ENCODE peak calls at places on chromosomes 12 and 14, in ten cellular contexts. I, Y, W, J, M, O, N, E, F and B are unnamed samples.

GRCh38 chr12:43271659-43272058 is 280.3 kb downstream of the ADAMTS20 start:
- DNase-seq in M (no peak), W (no peak), I (no peak), O (no peak), J (no peak), E (no peak), F (no peak), N (peak), Y (no peak), B (no peak)

GRCh38 chr14:50804181-50804721 is 26.7 kb downstream of the NIN start:
- DNase-seq in W (no peak), J (no peak), O (no peak), N (no peak), I (no peak), M (no peak), F (peak), Y (peak), E (no peak), B (peak)

GRCh38 chr12:89417246-89417977 is 65.1 kb upstream of the DUSP6 start:
- DNase-seq in F (peak), E (no peak), O (no peak), I (no peak), J (no peak), M (peak), N (peak), Y (peak), W (no peak), B (peak)

GRCh38 chr12:68428724-68429580 is 96.8 kb upstream of the MDM1 start:
- DNase-seq in O (no peak), Y (peak), M (no peak), W (no peak), E (no peak), N (no peak), I (no peak), F (peak), J (no peak), B (peak)

GRCh38 chr12:96239711-96240234 is 45.6 kb downstream of the ELK3 start:
- DNase-seq in E (no peak), O (no peak), J (peak), F (no peak), I (no peak), N (no peak), Y (peak), M (no peak), W (no peak), B (peak)

GRCh38 chr12:131831021-131831571 is 2.9 kb downstream of the MMP17 start:
- DNase-seq in W (no peak), E (no peak), J (no peak), F (peak), M (no peak), I (no peak), O (no peak), Y (no peak), N (peak), B (peak)

GRCh38 chr12:109558374-109559199 is 14.7 kb downstream of the MMAB start:
- DNase-seq in N (no peak), F (no peak), W (no peak), J (no peak), I (no peak), M (no peak), Y (no peak), O (no peak), E (no peak), B (no peak)

GRCh38 chr12:62291888-62292760 is 31.9 kb downstream of the USP15 start:
- DNase-seq in M (peak), F (peak), J (no peak), N (peak), O (no peak), I (no peak), W (no peak), E (peak), Y (no peak), B (peak)

GRCh38 chr14:42140001-42140400 is 533.3 kb downstream of the LRFN5 start:
- DNase-seq in M (no peak), O (no peak), Y (peak), E (no peak), W (no peak), I (no peak), F (peak), J (no peak), N (peak), B (peak)

GRCh38 chr12:16165506-16165905 is 112.0 kb downstream of the SLC15A5 start:
- DNase-seq in O (peak), Y (peak), W (peak), F (peak), E (no peak), N (peak), J (peak), I (peak), M (peak), B (peak)

DNA sequence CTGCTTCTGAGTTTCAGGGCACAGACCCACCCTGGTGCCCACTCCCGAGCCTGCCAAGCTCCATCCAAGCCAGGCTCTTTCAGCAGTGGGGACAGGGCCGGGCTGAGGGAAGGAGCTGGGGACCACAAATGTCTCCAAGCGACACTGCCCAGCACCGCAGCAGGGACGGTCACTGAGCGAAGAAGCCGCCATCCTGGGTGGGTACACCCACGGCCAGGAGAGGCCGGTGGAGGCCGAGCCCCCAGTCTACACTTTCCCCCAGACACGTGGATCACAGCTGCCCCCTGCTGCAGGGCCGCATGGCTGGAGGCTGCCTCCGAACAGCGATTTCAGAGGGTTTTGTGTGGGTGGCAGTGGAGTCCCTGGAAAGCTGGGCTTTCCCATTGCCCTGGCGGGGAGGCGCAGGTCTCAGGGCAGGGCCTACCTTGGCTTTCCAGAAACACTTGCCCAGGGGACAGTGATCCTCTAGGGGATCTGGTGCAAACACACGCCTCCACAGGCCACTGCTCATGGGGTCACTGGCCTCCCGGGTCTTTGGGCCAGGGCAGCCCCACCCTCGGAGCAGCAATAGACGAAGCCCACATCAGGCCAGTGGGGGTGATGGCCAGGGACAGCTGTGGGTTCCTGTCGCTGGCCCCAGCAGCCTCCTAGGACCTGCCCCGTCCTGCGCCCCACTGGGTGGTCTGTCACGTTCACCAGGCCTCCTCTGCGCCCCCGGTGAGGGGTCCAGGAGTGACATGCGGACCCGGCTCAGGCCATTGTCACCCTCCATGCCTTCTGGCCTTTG is 1.2 kb upstream of the GPR132 start:
- DNase-seq in W (no peak), J (peak), O (no peak), N (no peak), I (no peak), Y (no peak), M (no peak), E (no peak), F (no peak), B (no peak)
- TF ChIP-seq CTCF in W (no peak), J (no peak), O (no peak), N (no peak), I (no peak), Y (no peak), M (no peak), E (no peak), F (no peak), B (no peak)

GRCh38 chr14:30389901-30390394 is 169.0 kb upstream of the G2E3 start:
- DNase-seq in J (no peak), W (no peak), N (no peak), O (no peak), E (no peak), Y (no peak), M (no peak), I (no peak), F (no peak), B (no peak)
- TF ChIP-seq CTCF in J (no peak), W (no peak), N (no peak), O (no peak), E (no peak), Y (no peak), M (no peak), I (no peak), F (no peak), B (no peak)

GRCh38 chr12:6076340-6076739 is 48.1 kb downstream of the VWF start:
- DNase-seq in J (no peak), Y (no peak), I (no peak), N (no peak), W (no peak), M (no peak), F (no peak), E (no peak), O (no peak), B (no peak)
- TF ChIP-seq CTCF in J (no peak), Y (no peak), I (no peak), N (no peak), W (no peak), M (no peak), F (no peak), E (no peak), O (no peak), B (no peak)

DNA sequence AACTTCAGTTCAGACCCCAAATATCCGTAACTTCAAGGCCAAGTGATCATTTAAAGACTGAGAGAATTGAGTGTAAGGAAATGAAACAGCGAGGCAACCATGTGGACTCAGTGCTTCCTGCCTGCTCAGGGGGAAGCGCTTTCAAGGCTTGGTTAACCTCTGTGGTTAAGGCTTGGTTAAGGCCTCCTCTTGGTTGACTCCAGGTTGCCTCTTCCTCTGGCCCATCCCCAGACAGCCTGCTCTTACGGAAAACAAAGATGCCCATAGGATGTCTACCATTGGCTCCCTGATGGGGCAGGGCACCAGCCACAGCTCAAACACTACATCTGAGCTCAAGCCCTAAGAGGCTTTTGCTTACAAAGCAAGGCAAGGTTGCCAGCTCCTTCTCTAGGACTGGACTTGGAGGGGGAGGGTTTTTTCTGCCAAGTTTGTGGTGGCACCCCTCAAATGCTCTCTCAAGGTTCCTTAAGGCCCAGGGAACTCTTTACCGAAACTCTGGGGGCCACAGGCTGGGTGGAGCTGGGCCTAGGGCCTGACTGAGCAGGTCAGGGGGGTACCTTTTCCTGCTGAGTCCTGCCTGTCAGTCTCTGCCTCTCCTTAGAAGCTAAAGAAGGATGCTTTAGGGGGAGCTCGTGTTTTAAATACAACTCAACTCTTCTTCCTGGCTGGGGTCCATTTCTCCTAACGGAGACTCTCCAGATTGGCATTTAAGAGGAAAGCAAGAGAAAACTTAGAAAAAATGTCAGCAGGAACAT is 13.7 kb downstream of the COL2A1 start:
- DNase-seq in N (no peak), E (no peak), I (no peak), M (no peak), Y (no peak), J (no peak), F (no peak), W (no peak), O (peak), B (peak)
- TF ChIP-seq CTCF in N (no peak), E (no peak), I (no peak), M (no peak), Y (no peak), J (no peak), F (peak), W (no peak), O (no peak), B (no peak)

GRCh38 chr12:71639341-71639760 is 24.3 kb downstream of the ZFC3H1 start:
- DNase-seq in N (no peak), O (peak), W (no peak), J (peak), E (no peak), Y (no peak), M (no peak), F (no peak), I (no peak), B (no peak)
- TF ChIP-seq CTCF in N (no peak), O (peak), W (no peak), J (no peak), E (no peak), Y (peak), M (peak), F (peak), I (peak), B (peak)

DNA sequence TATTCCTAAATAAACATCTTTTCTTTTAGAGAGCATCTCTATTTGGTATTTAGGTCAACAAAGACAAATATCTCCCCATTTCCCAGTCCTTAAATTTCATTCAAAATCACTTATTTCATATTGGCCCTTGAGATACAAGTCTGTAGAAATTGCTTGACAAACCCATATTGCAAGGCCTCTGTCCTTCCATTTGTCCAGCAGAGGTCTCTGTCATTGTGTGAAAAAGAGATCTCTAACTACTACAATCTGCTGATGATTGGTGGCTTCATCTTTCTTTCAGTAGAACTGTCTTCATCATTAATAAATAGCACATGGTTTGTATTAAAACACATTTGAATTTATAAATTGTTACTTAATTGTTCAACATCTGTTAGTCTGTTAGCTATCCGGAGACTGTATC is 252.6 kb downstream of the ACSS3 start:
- DNase-seq in W (no peak), E (no peak), Y (no peak), N (peak), M (no peak), F (no peak), J (no peak), O (no peak), I (no peak), B (peak)
- TF ChIP-seq CTCF in W (peak), E (no peak), Y (no peak), N (no peak), M (no peak), F (peak), J (no peak), O (peak), I (no peak), B (no peak)